ENCODE peak calls at places on chromosomes 16 and 17, in five cellular contexts. H is GM10248, I is A673, O is neural crest cell, R is suprapubic skin. Y is an unnamed sample.

GRCh38 chr16:88768041-88768876 is 16.8 kb downstream of the PIEZO1 start:
- DNase-seq in H (no peak), I (no peak), O (no peak), R (no peak), Y (no peak)

GRCh38 chr17:7235693-7236665 is 1.7 kb upstream of the DVL2 start:
- DNase-seq in H (no peak), I (no peak), O (no peak), R (no peak), Y (no peak)

GRCh38 chr17:29711588-29712385 is 89.1 kb upstream of the CORO6 start:
- DNase-seq in H (no peak), I (no peak), O (no peak), R (no peak), Y (no peak)

GRCh38 chr16:22120440-22120839 is 28.1 kb downstream of the VWA3A start:
- DNase-seq in H (no peak), I (no peak), O (no peak), R (no peak), Y (no peak)

GRCh38 chr16:56257666-56258359 is 66.5 kb downstream of the GNAO1 start:
- DNase-seq in H (no peak), I (no peak), O (no peak), R (no peak), Y (no peak)

GRCh38 chr16:2388875-2389433 is 40.3 kb upstream of the CCNF start:
- DNase-seq in H (no peak), I (no peak), O (no peak), R (no peak), Y (no peak)

GRCh38 chr17:82876602-82877391 is 37.0 kb upstream of the ZNF750 start:
- DNase-seq in H (no peak), I (peak; percentile 17), O (peak; percentile 45), R (peak; percentile 87), Y (peak; percentile 52)

GRCh38 chr17:81470944-81471803 is 41.4 kb downstream of the ACTG1 start:
- DNase-seq in H (no peak), I (no peak), O (no peak), R (no peak), Y (no peak)

GRCh38 chr17:79975498-79976134 is 60.1 kb downstream of the TBC1D16 start:
- DNase-seq in H (no peak), I (no peak), O (no peak), R (peak; percentile 45), Y (no peak)

GRCh38 chr17:21213491-21214014 is 408 bp downstream of the TMEM11 start:
- DNase-seq in H (no peak), I (peak; percentile 27), O (no peak), R (no peak), Y (peak; percentile 56)

GRCh38 chr17:41870627-41871026 is 5.4 kb upstream of the KLHL11 start:
- DNase-seq in H (no peak), I (no peak), O (no peak), R (no peak), Y (no peak)

GRCh38 chr16:73068546-73069401 is 20.8 kb upstream of the ZFHX3 start:
- DNase-seq in H (no peak), I (peak; percentile 63), O (no peak), R (peak; percentile 69), Y (no peak)

GRCh38 chr17:4858880-4859260 is 25.7 kb downstream of the MINK1 start:
- DNase-seq in H (no peak), I (no peak), O (no peak), R (peak; percentile 74), Y (no peak)

GRCh38 chr17:7327501-7327900 is 1.6 kb downstream of the NEURL4 start:
- DNase-seq in H (no peak), I (no peak), O (no peak), R (peak; percentile 66), Y (no peak)

GRCh38 chr17:4900231-4901107 is 1.1 kb downstream of the C17orf107 start:
- DNase-seq in H (no peak), I (no peak), O (no peak), R (peak; percentile 74), Y (peak; percentile 22)

GRCh38 chr16:81401035-81401950 is 43.3 kb upstream of the CMIP start:
- DNase-seq in H (no peak), I (no peak), O (no peak), R (peak; percentile 78), Y (no peak)

GRCh38 chr17:40304464-40304863 is 4.5 kb upstream of the RARA start:
- DNase-seq in H (no peak), I (no peak), O (no peak), R (no peak), Y (no peak)

GRCh38 chr17:81885869-81886548 is 5.4 kb downstream of the ALYREF start:
- DNase-seq in H (no peak), I (no peak), O (no peak), R (peak; percentile 55), Y (no peak)

GRCh38 chr17:19867094-19867653 is 562 bp downstream of the ULK2 start:
- DNase-seq in H (peak; percentile 70), I (peak; percentile 74), O (peak; percentile 58), R (no peak), Y (peak; percentile 62)
- TF ChIP-seq CTCF in H (peak; percentile 30), I (peak; percentile 37), O (peak; percentile 36), R (no peak), Y (no peak)

DNA sequence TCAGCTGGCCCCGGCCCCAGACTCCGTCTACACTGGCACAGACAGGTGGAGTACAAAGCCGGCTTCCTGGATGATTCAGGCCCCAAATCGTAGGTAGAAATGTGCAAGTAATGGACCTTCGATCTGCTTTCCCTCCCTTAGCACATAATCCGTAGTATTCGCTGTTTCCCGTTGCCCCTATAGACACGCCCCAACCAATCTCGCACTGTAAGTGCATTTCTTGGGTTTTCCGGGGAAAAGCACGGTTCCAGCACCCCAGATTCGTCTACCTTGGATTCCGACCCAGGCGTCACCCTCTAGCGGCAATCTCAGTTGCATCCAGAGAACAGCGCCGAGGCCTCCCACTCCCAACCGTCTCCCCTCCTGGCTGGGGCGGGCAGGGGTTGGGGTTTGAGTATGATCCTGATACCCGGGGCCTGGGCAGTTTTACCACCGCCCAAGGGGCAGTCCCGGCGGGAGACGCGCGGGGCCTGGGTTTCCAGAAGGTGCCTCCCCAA is 12.1 kb upstream of the FOXF1 start:
- DNase-seq in H (no peak), I (no peak), O (no peak), R (no peak), Y (no peak)
- TF ChIP-seq CTCF in H (no peak), I (no peak), O (peak; percentile 16), R (no peak), Y (no peak)

GRCh38 chr17:57874058-57874419 is 24.2 kb upstream of the MRPS23 start:
- DNase-seq in H (no peak), I (no peak), O (no peak), R (no peak), Y (no peak)

GRCh38 chr17:57876023-57876865 is 26.4 kb upstream of the MRPS23 start:
- DNase-seq in H (no peak), I (no peak), O (no peak), R (no peak), Y (no peak)

GRCh38 chr17:57876866-57877237 is 27.0 kb upstream of the MRPS23 start:
- DNase-seq in H (no peak), I (no peak), O (no peak), R (no peak), Y (no peak)

GRCh38 chr17:57874434-57875108 is 24.7 kb upstream of the MRPS23 start:
- DNase-seq in H (peak; percentile 62), I (peak; percentile 99), O (peak; percentile 68), R (peak; percentile 84), Y (peak; percentile 81)

DNA sequence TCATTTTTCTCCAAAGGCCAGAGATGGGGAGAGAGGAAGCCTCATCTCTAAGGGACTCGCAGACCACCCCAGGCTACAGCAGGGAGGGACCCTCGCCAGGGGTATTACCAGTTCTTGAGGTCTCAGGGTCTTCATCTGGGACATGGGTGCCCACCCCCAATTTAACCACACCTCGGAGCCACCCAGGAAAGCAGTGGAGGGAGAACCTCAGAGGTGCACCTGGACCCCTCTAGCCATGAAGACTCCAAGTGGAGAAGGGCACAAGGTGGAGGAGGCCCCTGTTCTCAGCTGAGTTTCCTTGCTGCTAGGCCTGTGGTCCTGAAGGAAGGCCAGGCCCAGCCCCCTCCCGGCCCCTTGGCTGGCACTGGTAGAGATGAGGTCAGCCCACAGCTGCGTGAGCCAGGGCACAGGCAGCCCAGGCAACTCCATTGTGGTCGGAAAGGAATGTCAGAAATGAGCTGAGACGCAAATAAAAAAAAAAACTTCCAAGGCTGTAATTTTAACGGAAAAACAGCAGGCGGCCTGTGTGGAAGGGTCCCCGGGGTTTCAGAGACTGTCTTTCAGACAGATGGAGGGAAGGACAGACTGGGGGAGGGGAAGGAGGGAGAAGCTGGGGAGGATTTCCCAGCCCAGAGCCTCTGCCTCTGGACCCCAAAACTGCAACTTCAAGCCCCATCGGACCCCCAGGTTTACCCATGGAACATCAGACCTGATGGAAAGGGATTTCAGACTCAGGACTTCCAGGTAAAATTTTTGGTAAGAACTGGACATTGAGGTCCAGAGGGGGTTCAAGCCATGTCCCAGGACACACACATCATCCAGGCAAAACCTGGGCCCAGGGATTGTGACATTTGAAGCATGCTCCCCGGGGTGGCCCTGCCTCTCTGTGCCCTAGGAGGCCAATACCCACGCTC is 25.5 kb upstream of the MRPS23 start:
- DNase-seq in H (no peak), I (peak; percentile 94), O (peak; percentile 66), R (peak; percentile 91), Y (peak; percentile 79)
- TF ChIP-seq CTCF in H (no peak), I (peak; percentile 44), O (peak; percentile 64), R (peak; percentile 55), Y (peak; percentile 74)

GRCh38 chr17:75521290-75521689 is 4.2 kb upstream of the LLGL2 start:
- DNase-seq in H (no peak), I (no peak), O (no peak), R (peak; percentile 55), Y (no peak)
- TF ChIP-seq CTCF in H (no peak), I (no peak), O (no peak), R (no peak), Y (no peak)